ENCODE peak calls at places on chromosomes 7 and 10, in ten cellular contexts. One of them, this sample, is unnamed.

GRCh38 chr7:6653101-6653995 is 16.2 kb downstream of the ZNF316 start:
- DNase-seq in A549: no peak
- DNase-seq in Panc1: no peak
- DNase-seq in neural crest cell: no peak
- DNase-seq in AG09319: no peak
- DNase-seq in stomach: no peak
- DNase-seq in mesothelial cell of epicardium: no peak
- DNase-seq in GM10248: no peak
- DNase-seq in GM06990: no peak
- DNase-seq in gastrocnemius medialis: no peak
- DNase-seq in this sample: no peak

GRCh38 chr7:78472519-78472918 is 673.9 kb downstream of the PHTF2 start:
- DNase-seq in GM06990: no peak
- DNase-seq in neural crest cell: no peak
- DNase-seq in A549: no peak
- DNase-seq in stomach: no peak
- DNase-seq in mesothelial cell of epicardium: no peak
- DNase-seq in GM10248: no peak
- DNase-seq in Panc1: no peak
- DNase-seq in gastrocnemius medialis: no peak
- DNase-seq in AG09319: peak
- DNase-seq in this sample: no peak

GRCh38 chr7:113715262-113715661 is 203.5 kb downstream of the PPP1R3A start:
- DNase-seq in gastrocnemius medialis: no peak
- DNase-seq in GM10248: no peak
- DNase-seq in Panc1: no peak
- DNase-seq in stomach: no peak
- DNase-seq in A549: no peak
- DNase-seq in GM06990: no peak
- DNase-seq in mesothelial cell of epicardium: no peak
- DNase-seq in neural crest cell: no peak
- DNase-seq in AG09319: no peak
- DNase-seq in this sample: no peak

GRCh38 chr10:101227765-101228681 is 1.2 kb downstream of the LBX1 start:
- DNase-seq in mesothelial cell of epicardium: no peak
- DNase-seq in stomach: no peak
- DNase-seq in GM10248: no peak
- DNase-seq in AG09319: no peak
- DNase-seq in GM06990: no peak
- DNase-seq in A549: peak
- DNase-seq in gastrocnemius medialis: no peak
- DNase-seq in Panc1: no peak
- DNase-seq in neural crest cell: no peak
- DNase-seq in this sample: no peak

GRCh38 chr10:120598377-120598776 is 141.3 kb downstream of the PLPP4 start:
- DNase-seq in neural crest cell: no peak
- DNase-seq in mesothelial cell of epicardium: no peak
- DNase-seq in A549: no peak
- DNase-seq in gastrocnemius medialis: no peak
- DNase-seq in GM06990: no peak
- DNase-seq in Panc1: no peak
- DNase-seq in stomach: no peak
- DNase-seq in GM10248: no peak
- DNase-seq in AG09319: no peak
- DNase-seq in this sample: no peak

GRCh38 chr10:451021-451471 is 238.4 kb downstream of the DIP2C start:
- DNase-seq in Panc1: no peak
- DNase-seq in stomach: peak
- DNase-seq in AG09319: no peak
- DNase-seq in GM10248: no peak
- DNase-seq in A549: no peak
- DNase-seq in neural crest cell: no peak
- DNase-seq in GM06990: peak
- DNase-seq in gastrocnemius medialis: no peak
- DNase-seq in mesothelial cell of epicardium: no peak
- DNase-seq in this sample: no peak

GRCh38 chr10:8731415-8732110 is 677.1 kb downstream of the GATA3 start:
- DNase-seq in gastrocnemius medialis: no peak
- DNase-seq in GM10248: no peak
- DNase-seq in GM06990: no peak
- DNase-seq in neural crest cell: no peak
- DNase-seq in A549: no peak
- DNase-seq in stomach: no peak
- DNase-seq in Panc1: no peak
- DNase-seq in AG09319: no peak
- DNase-seq in mesothelial cell of epicardium: no peak
- DNase-seq in this sample: no peak

GRCh38 chr7:9937944-9938631 is 1035.6 kb upstream of the PHF14 start:
- DNase-seq in neural crest cell: no peak
- DNase-seq in mesothelial cell of epicardium: no peak
- DNase-seq in Panc1: peak
- DNase-seq in AG09319: no peak
- DNase-seq in GM10248: no peak
- DNase-seq in GM06990: no peak
- DNase-seq in stomach: no peak
- DNase-seq in gastrocnemius medialis: no peak
- DNase-seq in A549: no peak
- DNase-seq in this sample: no peak

GRCh38 chr10:21078410-21079329 is 181.6 kb upstream of the NEBL start:
- DNase-seq in Panc1: peak
- DNase-seq in A549: peak
- DNase-seq in mesothelial cell of epicardium: peak
- DNase-seq in stomach: peak
- DNase-seq in neural crest cell: peak
- DNase-seq in GM06990: no peak
- DNase-seq in GM10248: peak
- DNase-seq in gastrocnemius medialis: no peak
- DNase-seq in AG09319: peak
- DNase-seq in this sample: peak

GRCh38 chr10:4720463-4720862 is 105.5 kb upstream of the AKR1E2 start:
- DNase-seq in gastrocnemius medialis: no peak
- DNase-seq in neural crest cell: no peak
- DNase-seq in Panc1: no peak
- DNase-seq in GM06990: no peak
- DNase-seq in GM10248: no peak
- DNase-seq in AG09319: no peak
- DNase-seq in stomach: no peak
- DNase-seq in A549: no peak
- DNase-seq in mesothelial cell of epicardium: no peak
- DNase-seq in this sample: no peak

GRCh38 chr10:6498771-6499170 is 81.3 kb downstream of the PRKCQ start:
- DNase-seq in gastrocnemius medialis: no peak
- DNase-seq in neural crest cell: no peak
- DNase-seq in GM06990: no peak
- DNase-seq in A549: no peak
- DNase-seq in Panc1: no peak
- DNase-seq in GM10248: no peak
- DNase-seq in stomach: no peak
- DNase-seq in AG09319: no peak
- DNase-seq in mesothelial cell of epicardium: no peak
- DNase-seq in this sample: no peak

GRCh38 chr10:53469383-53469782 is 696.8 kb upstream of the MBL2 start:
- DNase-seq in neural crest cell: no peak
- DNase-seq in AG09319: no peak
- DNase-seq in GM10248: no peak
- DNase-seq in stomach: no peak
- DNase-seq in GM06990: no peak
- DNase-seq in mesothelial cell of epicardium: no peak
- DNase-seq in Panc1: no peak
- DNase-seq in gastrocnemius medialis: no peak
- DNase-seq in A549: no peak
- DNase-seq in this sample: no peak

GRCh38 chr10:35421553-35422178 is 85.4 kb downstream of the CCNY start:
- DNase-seq in gastrocnemius medialis: peak
- DNase-seq in GM10248: no peak
- DNase-seq in AG09319: peak
- DNase-seq in Panc1: peak
- DNase-seq in stomach: no peak
- DNase-seq in neural crest cell: no peak
- DNase-seq in mesothelial cell of epicardium: no peak
- DNase-seq in GM06990: no peak
- DNase-seq in A549: peak
- DNase-seq in this sample: no peak

GRCh38 chr7:157404845-157405481 is 68.2 kb downstream of the DNAJB6 start:
- DNase-seq in neural crest cell: no peak
- DNase-seq in stomach: no peak
- DNase-seq in gastrocnemius medialis: no peak
- DNase-seq in A549: peak
- DNase-seq in Panc1: peak
- DNase-seq in mesothelial cell of epicardium: no peak
- DNase-seq in GM06990: no peak
- DNase-seq in GM10248: no peak
- DNase-seq in AG09319: peak
- DNase-seq in this sample: no peak

GRCh38 chr10:127198721-127199120 is 2.3 kb upstream of the INSYN2A start:
- DNase-seq in Panc1: no peak
- DNase-seq in stomach: no peak
- DNase-seq in AG09319: no peak
- DNase-seq in gastrocnemius medialis: no peak
- DNase-seq in neural crest cell: no peak
- DNase-seq in GM06990: no peak
- DNase-seq in mesothelial cell of epicardium: no peak
- DNase-seq in GM10248: no peak
- DNase-seq in A549: no peak
- DNase-seq in this sample: no peak

GRCh38 chr7:123792547-123792946 is 43.7 kb upstream of the WASL start:
- DNase-seq in gastrocnemius medialis: no peak
- DNase-seq in neural crest cell: no peak
- DNase-seq in stomach: no peak
- DNase-seq in Panc1: no peak
- DNase-seq in GM10248: no peak
- DNase-seq in GM06990: no peak
- DNase-seq in mesothelial cell of epicardium: no peak
- DNase-seq in A549: no peak
- DNase-seq in AG09319: no peak
- DNase-seq in this sample: no peak

GRCh38 chr7:77799078-77799964 is 748 bp downstream of the PHTF2 start:
- DNase-seq in gastrocnemius medialis: peak
- DNase-seq in A549: peak
- DNase-seq in Panc1: no peak
- DNase-seq in AG09319: no peak
- DNase-seq in GM10248: peak
- DNase-seq in stomach: no peak
- DNase-seq in neural crest cell: peak
- DNase-seq in GM06990: no peak
- DNase-seq in mesothelial cell of epicardium: peak
- DNase-seq in this sample: no peak

GRCh38 chr7:137879357-137880158 is 32.8 kb upstream of the DGKI start:
- DNase-seq in Panc1: no peak
- DNase-seq in A549: no peak
- DNase-seq in stomach: no peak
- DNase-seq in gastrocnemius medialis: no peak
- DNase-seq in mesothelial cell of epicardium: no peak
- DNase-seq in neural crest cell: no peak
- DNase-seq in GM06990: no peak
- DNase-seq in AG09319: no peak
- DNase-seq in GM10248: peak
- DNase-seq in this sample: no peak

GRCh38 chr10:129707406-129708388 is 240.7 kb downstream of the MGMT start:
- DNase-seq in AG09319: no peak
- DNase-seq in GM06990: no peak
- DNase-seq in stomach: no peak
- DNase-seq in neural crest cell: no peak
- DNase-seq in mesothelial cell of epicardium: no peak
- DNase-seq in gastrocnemius medialis: no peak
- DNase-seq in Panc1: no peak
- DNase-seq in A549: no peak
- DNase-seq in GM10248: no peak
- DNase-seq in this sample: no peak

GRCh38 chr7:96361116-96361857 is 39.4 kb upstream of the SLC25A13 start:
- DNase-seq in mesothelial cell of epicardium: no peak
- DNase-seq in AG09319: no peak
- DNase-seq in stomach: no peak
- DNase-seq in GM06990: no peak
- DNase-seq in A549: no peak
- DNase-seq in gastrocnemius medialis: no peak
- DNase-seq in GM10248: no peak
- DNase-seq in neural crest cell: no peak
- DNase-seq in Panc1: no peak
- DNase-seq in this sample: no peak

GRCh38 chr10:128710795-128711183 is 584.6 kb upstream of the MKI67 start:
- DNase-seq in A549: no peak
- DNase-seq in Panc1: no peak
- DNase-seq in GM10248: no peak
- DNase-seq in mesothelial cell of epicardium: no peak
- DNase-seq in stomach: no peak
- DNase-seq in GM06990: no peak
- DNase-seq in neural crest cell: no peak
- DNase-seq in gastrocnemius medialis: no peak
- DNase-seq in AG09319: no peak
- DNase-seq in this sample: no peak

GRCh38 chr10:92965314-92965713 is 95.3 kb upstream of the CYP26C1 start:
- DNase-seq in AG09319: peak
- DNase-seq in GM10248: peak
- DNase-seq in Panc1: peak
- DNase-seq in A549: peak
- DNase-seq in stomach: no peak
- DNase-seq in neural crest cell: no peak
- DNase-seq in mesothelial cell of epicardium: no peak
- DNase-seq in GM06990: no peak
- DNase-seq in gastrocnemius medialis: no peak
- DNase-seq in this sample: no peak
- TF ChIP-seq CTCF in AG09319: peak
- TF ChIP-seq CTCF in GM10248: peak
- TF ChIP-seq CTCF in Panc1: peak
- TF ChIP-seq CTCF in A549: peak
- TF ChIP-seq CTCF in stomach: no peak
- TF ChIP-seq CTCF in neural crest cell: peak
- TF ChIP-seq CTCF in mesothelial cell of epicardium: peak
- TF ChIP-seq CTCF in GM06990: peak
- TF ChIP-seq CTCF in gastrocnemius medialis: peak
- TF ChIP-seq CTCF in this sample: peak

GRCh38 chr7:90322837-90323236 is 1.7 kb upstream of the FAM237B start:
- DNase-seq in GM06990: no peak
- DNase-seq in mesothelial cell of epicardium: no peak
- DNase-seq in stomach: no peak
- DNase-seq in A549: no peak
- DNase-seq in GM10248: no peak
- DNase-seq in AG09319: no peak
- DNase-seq in neural crest cell: no peak
- DNase-seq in gastrocnemius medialis: no peak
- DNase-seq in Panc1: no peak
- DNase-seq in this sample: no peak
- TF ChIP-seq CTCF in GM06990: no peak
- TF ChIP-seq CTCF in mesothelial cell of epicardium: no peak
- TF ChIP-seq CTCF in stomach: no peak
- TF ChIP-seq CTCF in A549: no peak
- TF ChIP-seq CTCF in GM10248: no peak
- TF ChIP-seq CTCF in AG09319: no peak
- TF ChIP-seq CTCF in neural crest cell: no peak
- TF ChIP-seq CTCF in gastrocnemius medialis: no peak
- TF ChIP-seq CTCF in Panc1: no peak
- TF ChIP-seq CTCF in this sample: no peak

GRCh38 chr10:60098676-60099601 is 192.6 kb upstream of the CCDC6 start:
- DNase-seq in neural crest cell: peak
- DNase-seq in gastrocnemius medialis: no peak
- DNase-seq in Panc1: no peak
- DNase-seq in A549: peak
- DNase-seq in stomach: no peak
- DNase-seq in AG09319: no peak
- DNase-seq in mesothelial cell of epicardium: no peak
- DNase-seq in GM06990: no peak
- DNase-seq in GM10248: no peak
- DNase-seq in this sample: no peak
- TF ChIP-seq CTCF in neural crest cell: peak
- TF ChIP-seq CTCF in gastrocnemius medialis: no peak
- TF ChIP-seq CTCF in Panc1: peak
- TF ChIP-seq CTCF in A549: peak
- TF ChIP-seq CTCF in stomach: no peak
- TF ChIP-seq CTCF in AG09319: peak
- TF ChIP-seq CTCF in mesothelial cell of epicardium: peak
- TF ChIP-seq CTCF in GM06990: peak
- TF ChIP-seq CTCF in GM10248: peak
- TF ChIP-seq CTCF in this sample: no peak

GRCh38 chr7:139557857-139558581 is 34.5 kb downstream of the CLEC2L start:
- DNase-seq in GM10248: no peak
- DNase-seq in A549: no peak
- DNase-seq in neural crest cell: no peak
- DNase-seq in stomach: no peak
- DNase-seq in AG09319: no peak
- DNase-seq in gastrocnemius medialis: no peak
- DNase-seq in Panc1: no peak
- DNase-seq in mesothelial cell of epicardium: no peak
- DNase-seq in GM06990: no peak
- DNase-seq in this sample: no peak
- TF ChIP-seq CTCF in GM10248: no peak
- TF ChIP-seq CTCF in A549: no peak
- TF ChIP-seq CTCF in neural crest cell: no peak
- TF ChIP-seq CTCF in stomach: no peak
- TF ChIP-seq CTCF in AG09319: no peak
- TF ChIP-seq CTCF in gastrocnemius medialis: no peak
- TF ChIP-seq CTCF in Panc1: no peak
- TF ChIP-seq CTCF in mesothelial cell of epicardium: no peak
- TF ChIP-seq CTCF in GM06990: no peak
- TF ChIP-seq CTCF in this sample: no peak

This sample was measured in tibial nerve.